ENCODE peak calls at places on chromosomes 13 and 19, in ten cellular contexts. F is GM20000; D is lung; O is pancreas; T is cardiac fibroblast; Y is activated CD4-positive, alpha-beta T cell treated with anti-CD3 and anti-CD28 coated beads for 48 hours; S is nucleus accumbens; C is occipital lobe; Q is adrenal gland; I is H54. K is an unnamed sample.

GRCh38 chr13:29961036-29961685 is 110.7 kb upstream of the UBL3 start:
- DNase-seq in I (no peak), O (no peak), S (no peak), F (no peak), C (no peak), Q (no peak), Y (no peak), T (no peak), D (no peak), K (no peak)

GRCh38 chr13:93230466-93230865 is 3.9 kb downstream of the GPC6 start:
- DNase-seq in Y (no peak), O (no peak), T (peak), F (no peak), C (no peak), I (no peak), Q (no peak), S (no peak), D (no peak), K (no peak)

GRCh38 chr19:56637976-56638555 is 4.9 kb upstream of the SMIM17 start:
- DNase-seq in Y (peak), F (peak), S (peak), O (peak), C (peak), I (peak), Q (peak), T (peak), D (peak), K (peak)

GRCh38 chr19:45770192-45771101 is 1.4 kb upstream of the SIX5 start:
- DNase-seq in C (peak), S (peak), I (peak), Q (peak), O (peak), F (peak), Y (peak), D (peak), T (peak), K (peak)

GRCh38 chr13:104143760-104144406 is 1077.7 kb upstream of the SLC10A2 start:
- DNase-seq in Y (no peak), T (no peak), Q (no peak), C (no peak), F (no peak), S (no peak), O (no peak), D (no peak), I (no peak), K (no peak)

GRCh38 chr19:7673995-7674667 is 2.8 kb upstream of the MCEMP1 start:
- DNase-seq in S (peak), D (peak), C (peak), I (peak), Q (peak), O (peak), Y (peak), T (peak), F (no peak), K (no peak)

GRCh38 chr13:31048521-31048920 is 113.2 kb downstream of the HSPH1 start:
- DNase-seq in I (no peak), Y (no peak), Q (no peak), S (no peak), T (peak), C (no peak), F (no peak), D (no peak), O (no peak), K (no peak)

GRCh38 chr13:91212229-91212628 is 135.3 kb upstream of the MIR17HG start:
- DNase-seq in T (no peak), D (no peak), F (no peak), C (no peak), O (no peak), I (no peak), Q (no peak), Y (no peak), S (no peak), K (no peak)

GRCh38 chr13:36046672-36047071 is 84.5 kb downstream of the DCLK1 start:
- DNase-seq in Q (no peak), O (no peak), Y (no peak), C (no peak), S (no peak), F (no peak), T (no peak), I (no peak), D (no peak), K (no peak)

GRCh38 chr19:31356587-31357314 is 7.5 kb upstream of the TSHZ3 start:
- DNase-seq in S (no peak), C (no peak), Y (peak), I (no peak), O (peak), Q (peak), T (no peak), F (no peak), D (no peak), K (no peak)

GRCh38 chr13:28100149-28101121 is at the start of gene FLT3:
- DNase-seq in T (peak), C (no peak), F (peak), Y (peak), D (no peak), S (no peak), O (peak), Q (no peak), I (no peak), K (no peak)

GRCh38 chr13:106373989-106374572 is 161.4 kb downstream of the EFNB2 start:
- DNase-seq in F (peak), D (no peak), T (peak), C (no peak), S (no peak), Y (peak), O (no peak), I (no peak), Q (no peak), K (no peak)

GRCh38 chr19:45468159-45468651 is 409 bp downstream of the FOSB start:
- DNase-seq in I (no peak), Q (peak), Y (peak), S (no peak), D (peak), T (no peak), C (no peak), O (peak), F (no peak), K (no peak)

GRCh38 chr13:42355118-42355840 is 83.3 kb downstream of the AKAP11 start:
- DNase-seq in T (no peak), F (peak), S (no peak), I (no peak), C (no peak), Y (peak), Q (no peak), O (no peak), D (no peak), K (no peak)

GRCh38 chr19:4327252-4327876 is 11.3 kb downstream of the STAP2 start:
- DNase-seq in Y (peak), F (peak), D (peak), I (peak), O (peak), T (peak), C (peak), Q (peak), S (peak), K (peak)

GRCh38 chr19:49801966-49802661 is 11.0 kb downstream of the FUZ start:
- DNase-seq in T (peak), Q (peak), Y (no peak), O (peak), F (no peak), C (peak), D (peak), S (peak), I (no peak), K (peak)

GRCh38 chr13:49651775-49652690 is 23.7 kb downstream of the ARL11 start:
- DNase-seq in I (no peak), Q (no peak), T (no peak), S (no peak), Y (no peak), O (no peak), C (no peak), D (no peak), F (no peak), K (no peak)

GRCh38 chr13:30605052-30605451 is 12.7 kb upstream of the USPL1 start:
- DNase-seq in O (no peak), Y (no peak), C (no peak), F (no peak), Q (no peak), S (no peak), I (no peak), T (no peak), D (no peak), K (no peak)

GRCh38 chr19:39937094-39937493 is 2.7 kb upstream of the FCGBP start:
- DNase-seq in D (no peak), F (peak), Y (peak), O (no peak), C (no peak), T (no peak), Q (no peak), S (no peak), I (no peak), K (no peak)

GRCh38 chr19:38727306-38727867 is 16.9 kb downstream of the CAPN12 start:
- DNase-seq in F (no peak), D (no peak), Y (no peak), C (no peak), O (peak), S (no peak), T (no peak), Q (peak), I (no peak), K (no peak)

GRCh38 chr13:36029171-36029570 is 102.0 kb downstream of the DCLK1 start:
- DNase-seq in D (no peak), S (no peak), T (peak), Y (no peak), F (no peak), I (no peak), C (no peak), Q (no peak), O (no peak), K (no peak)

GRCh38 chr19:4009990-4010807 is 2.7 kb downstream of the PIAS4 start:
- DNase-seq in Q (no peak), C (no peak), S (no peak), O (peak), D (no peak), Y (no peak), T (no peak), I (no peak), F (no peak), K (no peak)

GRCh38 chr19:15293751-15294505 is 38.4 kb downstream of the BRD4 start:
- DNase-seq in D (no peak), F (no peak), O (no peak), T (peak), Y (no peak), C (no peak), I (no peak), Q (no peak), S (no peak), K (no peak)

GRCh38 chr19:30064776-30065494 is 122.9 kb downstream of the URI1 start:
- DNase-seq in T (no peak), I (no peak), Q (no peak), S (no peak), Y (no peak), F (no peak), C (no peak), D (no peak), O (no peak), K (no peak)

GRCh38 chr19:3367572-3368440 is 1.4 kb downstream of the NFIC start:
- DNase-seq in T (no peak), S (no peak), F (no peak), C (no peak), D (no peak), I (no peak), Q (peak), Y (no peak), O (peak), K (peak)

GRCh38 chr19:13016628-13017305 is 21.5 kb downstream of the NFIX start:
- DNase-seq in I (no peak), Y (no peak), T (no peak), O (no peak), S (peak), F (peak), Q (no peak), C (no peak), D (no peak), K (no peak)

GRCh38 chr13:105232403-105232802 is 1303.1 kb downstream of the EFNB2 start:
- DNase-seq in I (no peak), Y (no peak), D (no peak), O (no peak), S (no peak), T (no peak), C (no peak), F (no peak), Q (no peak), K (no peak)

GRCh38 chr19:51000981-51001380 is 423 bp downstream of the KLK8 start:
- DNase-seq in F (no peak), Q (no peak), S (no peak), Y (no peak), O (no peak), C (no peak), T (no peak), D (no peak), I (no peak), K (no peak)

GRCh38 chr13:39347926-39348901 is 254.8 kb downstream of the LHFPL6 start:
- DNase-seq in T (no peak), S (peak), O (no peak), I (no peak), F (no peak), Y (no peak), D (no peak), C (no peak), Q (no peak), K (no peak)

GRCh38 chr19:3682741-3683404 is 17.4 kb downstream of the PIP5K1C start:
- DNase-seq in O (no peak), S (no peak), I (no peak), F (no peak), D (no peak), C (no peak), Q (no peak), Y (no peak), T (peak), K (peak)

GRCh38 chr13:48560657-48561337 is 27.9 kb upstream of the RCBTB2 start:
- DNase-seq in D (no peak), Y (no peak), I (no peak), T (no peak), F (no peak), S (no peak), C (no peak), Q (no peak), O (no peak), K (no peak)

GRCh38 chr19:42433503-42434260 is 6.5 kb upstream of the LIPE start:
- DNase-seq in S (peak), Y (peak), I (peak), C (peak), O (peak), Q (peak), F (peak), T (peak), D (peak), K (peak)

GRCh38 chr19:16435238-16435911 is 36.4 kb downstream of the EPS15L1 start:
- DNase-seq in O (no peak), F (no peak), Q (no peak), C (peak), S (peak), T (peak), D (no peak), I (peak), Y (no peak), K (peak)

GRCh38 chr19:48246101-48246500 is 9.6 kb downstream of the CARD8 start:
- DNase-seq in Q (no peak), F (no peak), I (no peak), T (no peak), O (no peak), Y (no peak), C (no peak), S (no peak), D (no peak), K (no peak)

GRCh38 chr13:50762969-50763568 is 80.4 kb downstream of the DLEU7 start:
- DNase-seq in Y (no peak), D (no peak), I (no peak), Q (no peak), S (no peak), C (no peak), O (no peak), T (no peak), F (no peak), K (no peak)